ENCODE peak calls at places on chromosomes 16 and 17, in four cellular contexts. A, R, V and J are unnamed samples.

GRCh38 chr16:85537795-85538401 is 75.2 kb upstream of the GSE1 start:
- DNase-seq in R (no peak), A (no peak), V (no peak), J (no peak)

GRCh38 chr16:48321307-48322036 is 63.7 kb downstream of the SIAH1 start:
- DNase-seq in A (no peak), R (peak; percentile 58), V (no peak), J (no peak)

GRCh38 chr17:17186551-17187505 is 19.3 kb downstream of the PLD6 start:
- DNase-seq in R (peak; percentile 33), V (no peak), A (no peak), J (no peak)

GRCh38 chr17:31226950-31227349 is 70.1 kb downstream of the OMG start:
- DNase-seq in V (no peak), R (no peak), A (no peak), J (no peak)

GRCh38 chr17:4136373-4136772 is 6.5 kb downstream of the ZZEF1 start:
- DNase-seq in A (no peak), R (peak; percentile 38), V (no peak), J (no peak)

GRCh38 chr17:8300629-8301242 is 5.5 kb upstream of the SLC25A35 start:
- DNase-seq in R (peak; percentile 80), V (peak; percentile 86), A (peak; percentile 56), J (peak; percentile 87)

GRCh38 chr17:38658741-38659345 is 15.9 kb downstream of the EPOP start:
- DNase-seq in R (no peak), A (no peak), V (no peak), J (peak; percentile 63)

GRCh38 chr17:66349549-66350245 is 47.3 kb downstream of the PRKCA start:
- DNase-seq in A (no peak), R (no peak), V (no peak), J (no peak)

GRCh38 chr17:61635913-61636432 is 45.0 kb upstream of the NACA2 start:
- DNase-seq in A (peak; percentile 51), V (peak; percentile 27), R (peak; percentile 81), J (peak; percentile 21)

GRCh38 chr17:62807812-62808575 is at the start of gene MARCHF10:
- DNase-seq in V (peak; percentile 75), A (peak; percentile 18), R (no peak), J (peak; percentile 80)

DNA sequence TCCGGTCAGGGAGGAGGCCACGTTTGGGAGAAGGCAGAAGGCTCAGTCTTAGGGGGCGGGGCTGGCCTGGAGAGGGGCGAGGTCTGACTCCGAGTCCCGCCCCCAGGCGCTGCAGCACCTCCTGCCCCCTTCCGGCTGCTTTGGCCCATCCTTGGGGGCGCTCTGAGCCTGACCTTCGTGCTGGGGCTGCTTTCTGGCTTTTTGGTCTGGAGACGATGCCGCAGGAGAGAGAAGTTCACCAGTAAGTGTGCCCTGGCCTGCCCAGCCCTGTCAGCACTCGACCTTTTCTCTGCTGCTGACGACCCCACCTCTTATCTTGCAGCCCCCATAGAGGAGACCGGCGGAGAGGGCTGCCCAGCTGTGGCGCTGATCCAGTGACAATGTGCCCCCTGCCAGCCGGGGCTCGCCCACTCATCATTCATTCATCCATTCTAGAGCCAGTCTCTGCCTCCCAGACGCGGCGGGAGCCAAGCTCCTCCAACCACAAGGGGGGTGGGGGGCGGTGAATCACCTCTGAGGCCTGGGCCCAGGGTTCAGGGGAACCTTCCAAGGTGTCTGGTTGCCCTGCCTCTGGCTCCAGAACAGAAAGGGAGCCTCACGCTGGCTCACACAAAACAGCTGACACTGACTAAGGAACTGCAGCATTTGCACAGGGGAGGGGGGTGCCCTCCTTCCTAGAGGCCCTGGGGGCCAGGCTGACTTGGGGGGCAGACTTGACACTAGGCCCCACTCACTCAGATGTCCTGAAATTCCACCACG is 1.5 kb downstream of the TNFRSF12A start:
- DNase-seq in V (peak; percentile 88), A (peak; percentile 77), R (peak; percentile 94), J (peak; percentile 85)
- TF ChIP-seq CTCF in V (peak; percentile 49), A (no peak), R (peak; percentile 46), J (peak; percentile 34)

GRCh38 chr17:1644493-1645206 is 882 bp downstream of the SCARF1 start:
- DNase-seq in V (peak; percentile 83), R (no peak), A (no peak), J (peak; percentile 76)

GRCh38 chr17:1645207-1646171 is at the start of gene SCARF1:
- DNase-seq in R (no peak), A (no peak), V (no peak), J (no peak)

GRCh38 chr17:1643999-1644492 is 1.5 kb downstream of the SCARF1 start:
- DNase-seq in V (peak; percentile 67), R (no peak), A (no peak), J (peak; percentile 54)

GRCh38 chr17:1641065-1641403 is 4.5 kb downstream of the SCARF1 start:
- DNase-seq in A (no peak), V (no peak), R (no peak), J (no peak)

DNA sequence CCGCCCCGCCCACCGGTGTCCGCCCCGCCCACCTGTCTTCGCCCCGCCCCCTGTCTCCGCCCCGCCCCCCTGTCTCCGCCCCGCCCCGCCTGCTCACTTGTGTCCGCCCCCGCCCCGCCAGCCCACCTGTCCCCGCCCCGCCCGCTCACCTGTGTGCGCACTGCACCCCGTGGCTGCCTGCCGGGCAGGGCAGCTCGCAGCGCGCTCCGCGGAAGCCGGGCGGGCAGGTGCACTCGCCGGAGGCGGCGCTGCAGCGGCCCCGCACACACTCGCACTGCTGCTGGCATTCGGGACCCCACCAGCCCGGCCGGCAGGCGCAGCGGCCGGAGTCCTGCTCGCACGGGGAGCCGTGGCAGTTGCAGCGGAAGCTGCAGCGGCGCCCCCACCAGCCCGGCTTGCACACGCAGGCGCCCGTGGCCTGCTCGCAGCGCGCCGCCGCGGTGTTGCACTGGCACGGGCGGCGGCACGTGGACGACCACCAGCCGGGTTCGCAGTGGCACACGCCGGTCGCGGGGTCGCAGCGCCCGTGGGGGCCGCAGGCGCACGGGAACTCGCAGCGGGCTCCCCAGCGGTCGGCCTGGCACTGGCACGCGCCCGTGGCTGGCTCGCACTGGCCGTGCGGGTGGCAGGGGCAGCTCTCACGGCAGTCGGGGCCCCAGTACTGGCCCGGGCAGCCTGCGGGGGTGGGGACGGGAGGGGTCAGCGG is 2.1 kb downstream of the SCARF1 start:
- DNase-seq in V (peak; percentile 87), R (no peak), A (peak; percentile 57), J (peak; percentile 81)
- TF ChIP-seq CTCF in V (no peak), R (peak; percentile 0), A (peak; percentile 29), J (peak; percentile 1)

GRCh38 chr17:73192219-73192893 is 499 bp upstream of the COG1 start:
- DNase-seq in R (peak; percentile 62), A (peak; percentile 57), V (peak; percentile 87), J (peak; percentile 87)
- TF ChIP-seq CTCF in R (no peak), A (no peak), V (no peak), J (no peak)

DNA sequence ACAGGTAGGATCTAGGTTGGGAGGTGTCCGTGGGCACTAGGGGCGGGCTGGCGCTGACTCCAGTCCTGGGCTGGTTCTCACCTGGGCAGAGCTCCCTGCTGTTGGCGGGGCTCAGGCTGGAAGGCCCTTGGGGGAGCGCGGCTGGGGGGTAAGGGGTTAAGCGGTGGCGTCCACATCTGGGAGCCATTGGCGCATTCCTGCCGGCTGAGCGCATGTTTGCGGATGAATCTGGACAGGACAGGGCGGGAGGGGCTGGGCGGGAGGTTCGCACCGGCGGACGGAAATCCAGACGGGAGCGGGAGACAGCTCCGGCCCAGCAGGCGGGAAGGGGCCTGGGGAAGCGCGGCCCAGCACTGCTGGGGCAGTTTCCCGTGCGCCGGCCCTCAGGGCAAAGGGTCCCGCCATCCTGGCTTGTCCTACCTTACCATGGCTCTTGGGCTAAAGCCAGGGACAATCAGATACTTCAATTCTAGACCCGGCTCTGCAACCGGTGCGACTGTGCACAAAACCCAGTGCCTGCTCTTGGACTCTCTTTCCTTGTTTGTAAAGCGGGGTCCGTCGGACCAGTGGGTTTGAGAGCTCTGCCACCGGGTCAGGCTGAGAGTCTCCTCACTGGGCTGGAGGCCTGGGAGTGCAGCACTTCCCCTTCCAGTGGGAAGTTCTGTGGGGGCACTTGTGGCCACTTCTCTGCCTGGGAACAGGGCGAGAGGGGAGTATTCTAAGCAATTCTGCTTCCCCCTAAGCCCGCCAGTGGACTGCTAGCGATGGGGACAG is 7.8 kb downstream of the RARA start:
- DNase-seq in V (no peak), A (no peak), R (peak; percentile 75), J (no peak)
- TF ChIP-seq CTCF in V (no peak), A (no peak), R (no peak), J (no peak)

GRCh38 chr17:76049239-76049638 is 22.1 kb upstream of the EVPL start:
- DNase-seq in R (no peak), V (no peak), A (no peak), J (no peak)

GRCh38 chr17:76048711-76049110 is 21.6 kb upstream of the EVPL start:
- DNase-seq in R (peak; percentile 76), V (no peak), A (no peak), J (no peak)

GRCh38 chr17:76051071-76051467 is 21.2 kb downstream of the SRP68 start:
- DNase-seq in V (no peak), A (no peak), R (peak; percentile 24), J (no peak)

GRCh38 chr17:76051571-76051970 is 20.7 kb downstream of the SRP68 start:
- DNase-seq in R (no peak), A (no peak), V (no peak), J (no peak)

GRCh38 chr17:76050226-76051070 is 21.9 kb downstream of the SRP68 start:
- DNase-seq in A (no peak), V (no peak), R (no peak), J (no peak)
- TF ChIP-seq CTCF in A (no peak), V (no peak), R (no peak), J (no peak)